ENCODE peak calls at places on chromosomes 2 and 18, in four cellular contexts. V, W, Y and D are unnamed samples.

GRCh38 chr2:235267251-235267650 is 226.6 kb upstream of the AGAP1 start:
- DNase-seq in W (no peak), V (no peak), Y (no peak), D (no peak)

GRCh38 chr18:23495723-23496440 is 7.4 kb upstream of the RMC1 start:
- DNase-seq in V (no peak), Y (no peak), W (no peak), D (no peak)

GRCh38 chr2:136116111-136116812 is 1.7 kb downstream of the CXCR4 start:
- DNase-seq in V (peak), W (no peak), Y (no peak), D (peak)

GRCh38 chr18:79300382-79300781 is 95.3 kb upstream of the NFATC1 start:
- DNase-seq in W (no peak), V (no peak), Y (no peak), D (no peak)

GRCh38 chr2:239564587-239564986 is 163.8 kb upstream of the HDAC4 start:
- DNase-seq in Y (no peak), V (no peak), W (no peak), D (no peak)

GRCh38 chr2:88667219-88667618 is 24.3 kb upstream of the RPIA start:
- DNase-seq in Y (no peak), V (no peak), W (no peak), D (no peak)

GRCh38 chr2:239951825-239952224 is 73.3 kb downstream of the NDUFA10 start:
- DNase-seq in Y (no peak), W (no peak), V (no peak), D (no peak)

GRCh38 chr2:159199751-159200465 is 86.6 kb downstream of the WDSUB1 start:
- DNase-seq in V (no peak), W (no peak), Y (no peak), D (no peak)

GRCh38 chr2:238655974-238656722 is 191.7 kb upstream of the TWIST2 start:
- DNase-seq in W (no peak), Y (no peak), V (no peak), D (no peak)

GRCh38 chr2:10658041-10658913 is 31.5 kb downstream of the NOL10 start:
- DNase-seq in Y (no peak), W (no peak), V (no peak), D (no peak)

GRCh38 chr18:55543130-55543704 is 44.8 kb downstream of the TCF4 start:
- DNase-seq in V (no peak), W (no peak), Y (no peak), D (no peak)

GRCh38 chr2:31337197-31337596 is 77.3 kb downstream of the XDH start:
- DNase-seq in V (no peak), Y (no peak), W (no peak), D (no peak)

GRCh38 chr18:35535297-35535696 is 37.5 kb upstream of the INO80C start:
- DNase-seq in V (no peak), W (no peak), Y (no peak), D (no peak)

GRCh38 chr2:121355488-121355887 is 70.5 kb upstream of the TFCP2L1 start:
- DNase-seq in W (no peak), Y (no peak), V (no peak), D (no peak)

GRCh38 chr18:34322365-34323289 is 97.9 kb upstream of the NOL4 start:
- DNase-seq in Y (no peak), W (peak), V (peak), D (peak)

GRCh38 chr18:44682181-44682870 is 1.6 kb downstream of the SETBP1 start:
- DNase-seq in Y (no peak), V (no peak), W (no peak), D (no peak)

GRCh38 chr2:67272195-67272594 is 124.9 kb upstream of the ETAA1 start:
- DNase-seq in W (no peak), Y (no peak), V (no peak), D (no peak)

GRCh38 chr18:33573193-33573592 is 4.8 kb upstream of the ASXL3 start:
- DNase-seq in Y (no peak), V (no peak), W (no peak), D (no peak)

GRCh38 chr18:63518178-63519012 is 23.8 kb upstream of the SERPINB12 start:
- DNase-seq in W (peak), V (peak), Y (no peak), D (peak)

GRCh38 chr2:137467246-137467862 is 496.9 kb upstream of the HNMT start:
- DNase-seq in W (no peak), V (peak), Y (no peak), D (no peak)

GRCh38 chr18:44844486-44844885 is 163.8 kb downstream of the SETBP1 start:
- DNase-seq in W (no peak), V (no peak), Y (no peak), D (no peak)